ENCODE peak calls at places on chromosomes 1 and 21, in seven cellular contexts. Y is AG10803; D is CD4-positive, alpha-beta T cell; O is lung; U is glutamatergic neuron; C is psoas muscle; B is GM20000. M is an unnamed sample.

GRCh38 chr1:221608835-221609320 is 133.0 kb downstream of the DUSP10 start:
- DNase-seq in Y (no peak), U (no peak), D (no peak), O (no peak), C (no peak), B (no peak), M (no peak)

GRCh38 chr1:42680921-42681683 is 1.1 kb upstream of the YBX1 start:
- DNase-seq in U (no peak), C (no peak), O (no peak), D (no peak), Y (no peak), B (peak; percentile 31), M (no peak)

GRCh38 chr1:150548632-150549495 is at the start of gene ADAMTSL4:
- DNase-seq in U (peak; percentile 67), B (peak; percentile 86), C (peak; percentile 75), Y (peak; percentile 82), D (no peak), O (no peak), M (peak; percentile 70)

GRCh38 chr21:41368361-41369104 is 6.7 kb downstream of the MX2 start:
- DNase-seq in Y (no peak), U (no peak), C (no peak), B (no peak), D (no peak), O (no peak), M (no peak)

GRCh38 chr1:27597511-27598216 is 6.3 kb downstream of the AHDC1 start:
- DNase-seq in Y (peak; percentile 42), O (no peak), U (no peak), D (no peak), B (no peak), C (peak; percentile 7), M (no peak)

GRCh38 chr1:21929951-21930615 is 7.0 kb downstream of the HSPG2 start:
- DNase-seq in O (no peak), B (no peak), U (no peak), C (no peak), D (no peak), Y (no peak), M (no peak)

GRCh38 chr1:201183728-201184127 is 6.9 kb upstream of the IGFN1 start:
- DNase-seq in Y (no peak), U (no peak), D (no peak), C (peak; percentile 42), O (no peak), B (no peak), M (no peak)

GRCh38 chr1:244653439-244654283 is 735 bp downstream of the DESI2 start:
- DNase-seq in O (no peak), U (no peak), D (no peak), C (no peak), B (peak; percentile 17), Y (peak; percentile 28), M (no peak)

GRCh38 chr1:76190749-76191424 is 116.3 kb downstream of the ST6GALNAC3 start:
- DNase-seq in Y (no peak), B (no peak), D (no peak), C (no peak), O (no peak), U (no peak), M (no peak)

GRCh38 chr1:26540346-26540745 is 10.8 kb downstream of the RPS6KA1 start:
- DNase-seq in O (no peak), Y (no peak), C (no peak), D (no peak), U (no peak), B (no peak), M (no peak)

DNA sequence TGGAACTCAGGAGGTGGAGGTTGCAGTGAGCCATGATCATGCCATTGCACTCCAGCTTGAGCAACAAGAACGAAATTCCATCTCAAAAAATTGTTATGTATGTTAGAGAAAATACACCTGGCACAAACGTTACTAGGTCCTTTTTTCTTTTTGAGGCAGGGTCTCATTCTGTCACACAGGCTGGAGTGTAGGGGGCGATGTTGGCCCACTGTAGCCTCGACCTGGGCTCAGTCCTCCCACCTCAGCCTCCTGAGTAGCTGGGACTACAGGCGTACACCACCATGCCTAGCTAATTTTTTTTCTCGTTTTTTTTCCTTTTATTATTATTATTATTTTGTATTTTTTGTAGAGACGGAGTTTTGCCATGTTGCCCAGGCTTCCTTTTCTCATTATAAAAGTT is 4.4 kb downstream of the HAX1 start:
- DNase-seq in U (peak; percentile 40), Y (no peak), C (no peak), O (no peak), D (no peak), B (no peak), M (no peak)
- TF ChIP-seq CTCF in U (peak; percentile 17), Y (peak; percentile 22), C (peak; percentile 7), O (no peak), D (peak; percentile 21), B (peak; percentile 13), M (peak; percentile 25)

GRCh38 chr1:33117440-33118085 is 36.6 kb downstream of the AZIN2 start:
- DNase-seq in Y (no peak), U (no peak), C (no peak), B (no peak), O (no peak), D (no peak), M (no peak)

GRCh38 chr1:33110477-33110876 is 29.5 kb downstream of the AZIN2 start:
- DNase-seq in O (no peak), Y (no peak), D (no peak), C (no peak), U (no peak), B (no peak), M (no peak)

GRCh38 chr1:33111965-33112364 is 31.0 kb downstream of the AZIN2 start:
- DNase-seq in D (no peak), C (no peak), B (no peak), U (no peak), Y (peak; percentile 36), O (no peak), M (no peak)
- TF ChIP-seq CTCF in D (peak; percentile 28), C (peak; percentile 28), B (peak; percentile 31), U (no peak), Y (peak; percentile 38), O (no peak), M (peak; percentile 50)

GRCh38 chr1:30914931-30915330 is 6.4 kb upstream of the SDC3 start:
- DNase-seq in B (no peak), D (no peak), U (no peak), O (no peak), Y (no peak), C (no peak), M (no peak)

GRCh38 chr1:30920827-30921226 is 12.3 kb upstream of the SDC3 start:
- DNase-seq in O (no peak), B (no peak), C (no peak), Y (peak; percentile 29), U (no peak), D (no peak), M (no peak)

GRCh38 chr1:30916296-30916695 is 7.7 kb upstream of the SDC3 start:
- DNase-seq in D (no peak), C (no peak), O (no peak), B (no peak), U (no peak), Y (no peak), M (no peak)

GRCh38 chr1:30915491-30916230 is 7.1 kb upstream of the SDC3 start:
- DNase-seq in O (no peak), Y (no peak), C (no peak), D (no peak), U (no peak), B (no peak), M (no peak)

GRCh38 chr1:30919025-30919881 is 10.7 kb upstream of the SDC3 start:
- DNase-seq in Y (peak; percentile 62), D (no peak), B (no peak), O (no peak), C (no peak), U (no peak), M (no peak)
- TF ChIP-seq CTCF in Y (no peak), D (no peak), B (no peak), O (no peak), C (no peak), U (no peak), M (no peak)

DNA sequence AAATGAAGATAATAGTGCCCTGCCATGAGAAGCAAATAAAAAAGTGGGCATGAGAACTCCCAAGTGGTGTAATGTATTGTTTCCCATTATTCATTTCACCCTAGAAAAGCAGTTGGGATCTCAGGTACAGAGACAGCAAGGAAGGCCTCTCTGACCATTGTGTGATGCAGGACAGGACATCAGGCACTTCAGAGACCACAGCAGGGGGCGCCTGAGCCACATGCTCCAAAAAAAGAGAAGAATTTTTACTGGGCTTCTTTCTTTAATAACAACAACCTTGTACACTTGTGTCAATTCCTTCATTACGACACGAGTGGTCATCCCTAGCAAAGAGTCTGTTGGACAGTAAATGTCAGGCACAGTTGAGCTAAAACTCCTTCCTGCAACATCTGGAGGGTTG is 533.3 kb downstream of the OMA1 start:
- DNase-seq in O (no peak), Y (no peak), U (peak; percentile 20), D (no peak), C (no peak), B (no peak), M (no peak)
- TF ChIP-seq CTCF in O (no peak), Y (no peak), U (no peak), D (no peak), C (no peak), B (peak; percentile 28), M (peak; percentile 1)